ENCODE peak calls at places on chromosomes 3 and 15, in seven cellular contexts. W is mammary epithelial cell, R is GM23248, N is neuronal stem cell, C is AG04450, B is substantia nigra, K is testis. E is an unnamed sample.

GRCh38 chr15:36831125-36831914 is 251.9 kb downstream of the CDIN1 start:
- DNase-seq in W (peak; percentile 69), R (peak; percentile 95), N (no peak), C (peak; percentile 48), B (no peak), K (no peak), E (peak; percentile 71)

GRCh38 chr15:84828433-84828908 is 11.3 kb downstream of the ALPK3 start:
- DNase-seq in W (no peak), R (no peak), N (no peak), C (no peak), B (no peak), K (peak; percentile 60), E (no peak)

GRCh38 chr3:73164622-73165021 is 103.2 kb downstream of the EBLN2 start:
- DNase-seq in W (no peak), R (no peak), N (no peak), C (no peak), B (no peak), K (no peak), E (no peak)

GRCh38 chr3:196274585-196274984 is 12.9 kb downstream of the PCYT1A start:
- DNase-seq in W (peak; percentile 46), R (peak; percentile 50), N (no peak), C (no peak), B (no peak), K (no peak), E (peak; percentile 35)

GRCh38 chr3:150203273-150203672 is 204.8 kb upstream of the TSC22D2 start:
- DNase-seq in W (peak; percentile 10), R (peak; percentile 73), N (no peak), C (no peak), B (no peak), K (no peak), E (no peak)

GRCh38 chr3:160780246-160780645 is 24.2 kb downstream of the PPM1L start:
- DNase-seq in W (no peak), R (no peak), N (no peak), C (no peak), B (no peak), K (no peak), E (no peak)

GRCh38 chr3:194521514-194522260 is 34.9 kb upstream of the ATP13A3 start:
- DNase-seq in W (peak; percentile 69), R (peak; percentile 75), N (no peak), C (no peak), B (no peak), K (no peak), E (peak; percentile 78)

GRCh38 chr15:65732698-65733097 is 59.4 kb downstream of the DENND4A start:
- DNase-seq in W (peak; percentile 73), R (no peak), N (no peak), C (no peak), B (no peak), K (no peak), E (no peak)

GRCh38 chr3:80533553-80533952 is 765.8 kb upstream of the ROBO1 start:
- DNase-seq in W (peak; percentile 21), R (peak; percentile 49), N (no peak), C (no peak), B (no peak), K (no peak), E (no peak)

GRCh38 chr15:73930790-73931281 is 4.6 kb downstream of the LOXL1 start:
- DNase-seq in W (no peak), R (peak; percentile 87), N (no peak), C (no peak), B (no peak), K (no peak), E (peak; percentile 65)

GRCh38 chr3:167773584-167773983 is 38.1 kb downstream of the SERPINI1 start:
- DNase-seq in W (no peak), R (no peak), N (no peak), C (no peak), B (no peak), K (no peak), E (no peak)

GRCh38 chr3:100087203-100087602 is 27.1 kb downstream of the FILIP1L start:
- DNase-seq in W (peak; percentile 87), R (peak; percentile 77), N (no peak), C (no peak), B (no peak), K (no peak), E (peak; percentile 88)

GRCh38 chr15:63476229-63476632 is 28.2 kb upstream of the USP3 start:
- DNase-seq in W (peak; percentile 95), R (peak; percentile 98), N (no peak), C (peak; percentile 95), B (no peak), K (no peak), E (peak; percentile 99)

GRCh38 chr3:149534671-149535394 is 60.3 kb downstream of the TM4SF4 start:
- DNase-seq in W (peak; percentile 47), R (peak; percentile 72), N (no peak), C (no peak), B (peak; percentile 35), K (no peak), E (peak; percentile 89)

GRCh38 chr3:17054944-17055343 is 170.2 kb downstream of the PLCL2 start:
- DNase-seq in W (no peak), R (no peak), N (no peak), C (no peak), B (no peak), K (no peak), E (no peak)

GRCh38 chr3:52311567-52312119 is 4.5 kb upstream of the DNAH1 start:
- DNase-seq in W (no peak), R (no peak), N (peak; percentile 97), C (no peak), B (no peak), K (no peak), E (no peak)

GRCh38 chr3:126433496-126434263 is 39.0 kb downstream of the CFAP100 start:
- DNase-seq in W (no peak), R (no peak), N (no peak), C (no peak), B (no peak), K (peak; percentile 77), E (no peak)

GRCh38 chr3:106688463-106688862 is 688.8 kb upstream of the CCDC54 start:
- DNase-seq in W (peak; percentile 88), R (peak; percentile 94), N (no peak), C (peak; percentile 61), B (no peak), K (no peak), E (peak; percentile 90)

GRCh38 chr3:112642912-112643506 is 2.1 kb upstream of the CCDC80 start:
- DNase-seq in W (peak; percentile 79), R (peak; percentile 94), N (peak; percentile 83), C (peak; percentile 86), B (peak; percentile 71), K (peak; percentile 91), E (peak; percentile 78)

GRCh38 chr15:60760646-60761504 is 281.9 kb upstream of the ICE2 start:
- DNase-seq in W (peak; percentile 66), R (peak; percentile 73), N (no peak), C (no peak), B (no peak), K (no peak), E (peak; percentile 45)

GRCh38 chr3:53842436-53843194 is 3.6 kb downstream of the CHDH start:
- DNase-seq in W (peak; percentile 90), R (peak; percentile 57), N (no peak), C (no peak), B (peak; percentile 82), K (peak; percentile 91), E (peak; percentile 31)

GRCh38 chr3:44048196-44048924 is 193.3 kb upstream of the TOPAZ1 start:
- DNase-seq in W (peak; percentile 58), R (no peak), N (no peak), C (no peak), B (no peak), K (no peak), E (peak; percentile 58)

GRCh38 chr15:67731112-67731761 is 94.1 kb upstream of the SKOR1 start:
- DNase-seq in W (peak; percentile 64), R (no peak), N (no peak), C (no peak), B (no peak), K (no peak), E (no peak)

GRCh38 chr15:40314723-40315276 is 7.1 kb upstream of the PLCB2 start:
- DNase-seq in W (peak; percentile 59), R (peak; percentile 91), N (no peak), C (no peak), B (no peak), K (no peak), E (no peak)

GRCh38 chr3:111619833-111620232 is 24.7 kb upstream of the ZBED2 start:
- DNase-seq in W (peak; percentile 78), R (peak; percentile 29), N (no peak), C (no peak), B (no peak), K (no peak), E (peak; percentile 62)

GRCh38 chr3:188295876-188296275 is 141.9 kb downstream of the LPP start:
- DNase-seq in W (no peak), R (no peak), N (no peak), C (no peak), B (no peak), K (no peak), E (no peak)
- H3K27ac ChIP-seq in W (peak overlapping the region; percentile 97), R (peak overlapping the region; percentile 79), N (no peak overlapping the region), C (peak overlapping the region; percentile 92), B (no peak overlapping the region), K (no peak overlapping the region), E (peak overlapping the region; percentile 95)

GRCh38 chr3:123609063-123609462 is 24.2 kb upstream of the HACD2 start:
- DNase-seq in W (no peak), R (no peak), N (no peak), C (no peak), B (no peak), K (no peak), E (peak; percentile 29)
- H3K27ac ChIP-seq in W (no peak overlapping the region), R (no peak overlapping the region), N (no peak overlapping the region), C (no peak overlapping the region), B (no peak overlapping the region), K (no peak overlapping the region), E (no peak overlapping the region)

GRCh38 chr15:82850731-82851130 is 41.3 kb downstream of the WHAMM start:
- DNase-seq in W (no peak), R (no peak), N (no peak), C (no peak), B (no peak), K (no peak), E (no peak)
- H3K27ac ChIP-seq in W (no peak overlapping the region), R (no peak overlapping the region), N (no peak overlapping the region), C (no peak overlapping the region), B (no peak overlapping the region), K (no peak overlapping the region), E (no peak overlapping the region)

DNA sequence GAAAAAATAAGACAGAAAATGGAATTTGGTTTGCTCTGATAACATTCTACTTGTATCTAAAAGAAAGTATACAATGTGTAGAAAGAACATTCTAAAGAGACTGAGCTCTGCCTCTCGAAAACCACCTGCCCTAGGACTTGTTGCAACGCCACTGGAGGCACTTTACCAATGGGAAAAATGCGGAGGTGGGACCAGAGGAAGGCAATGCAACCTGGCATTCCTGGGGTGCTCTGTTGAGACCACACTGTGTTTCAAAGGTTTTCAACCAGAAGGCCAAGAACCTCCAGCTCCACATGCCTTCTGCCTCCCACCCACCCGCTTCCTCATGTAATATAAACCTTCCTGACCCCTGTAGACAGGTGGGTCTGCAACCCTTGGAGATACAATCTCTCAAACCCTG is 4.5 kb downstream of the PROK2 start:
- DNase-seq in W (no peak), R (no peak), N (no peak), C (no peak), B (no peak), K (no peak), E (no peak)
- H3K27ac ChIP-seq in W (no peak overlapping the region), R (no peak overlapping the region), N (no peak overlapping the region), C (no peak overlapping the region), B (no peak overlapping the region), K (no peak overlapping the region), E (no peak overlapping the region)

GRCh38 chr15:22889146-22889818 is 50.8 kb downstream of the NIPA2 start:
- DNase-seq in W (no peak), R (no peak), N (no peak), C (no peak), B (no peak), K (no peak), E (no peak)
- H3K27ac ChIP-seq in W (no peak overlapping the region), R (peak overlapping the region; percentile 93), N (no peak overlapping the region), C (no peak overlapping the region), B (no peak overlapping the region), K (no peak overlapping the region), E (no peak overlapping the region)

E was measured in astrocyte.